ENCODE peak calls at places on chromosomes 1 and 21, in seven cellular contexts. H is NCI-H1092; S is fibroblast of mammary gland; X is GM12891; F is activated CD4-positive, alpha-beta T cell treated with anti-CD3 and anti-CD28 coated beads for 48 hours; P is EH; W is activated naive CD4-positive, alpha-beta T cell treated with anti-CD3 and anti-CD28 coated beads, Interleukin-2, amount 50 U/mL, for 16 hours. G is an unnamed sample.

GRCh38 chr1:110339427-110340206 is 440 bp downstream of the RBM15 start:
- DNase-seq in H (peak; percentile 20), S (peak; percentile 71), X (peak; percentile 18), F (peak; percentile 76), P (peak; percentile 61), W (peak; percentile 64), G (peak; percentile 72)

GRCh38 chr21:42796327-42797062 is 82.8 kb downstream of the WDR4 start:
- DNase-seq in H (no peak), S (no peak), X (no peak), F (no peak), P (no peak), W (no peak), G (no peak)

GRCh38 chr1:100164226-100164625 is 13.8 kb downstream of the LRRC39 start:
- DNase-seq in H (no peak), S (peak; percentile 90), X (no peak), F (no peak), P (peak; percentile 25), W (no peak), G (no peak)

GRCh38 chr1:41447995-41448770 is 36.3 kb downstream of the EDN2 start:
- DNase-seq in H (no peak), S (no peak), X (no peak), F (no peak), P (peak; percentile 59), W (no peak), G (no peak)

GRCh38 chr1:33441088-33441745 is 10.3 kb upstream of the PHC2 start:
- DNase-seq in H (no peak), S (no peak), X (no peak), F (no peak), P (no peak), W (no peak), G (no peak)

GRCh38 chr21:39696620-39697019 is 48.4 kb upstream of the IGSF5 start:
- DNase-seq in H (peak; percentile 55), S (peak; percentile 9), X (no peak), F (no peak), P (no peak), W (no peak), G (no peak)

GRCh38 chr1:30123036-30123535 is 600.3 kb downstream of the MATN1 start:
- DNase-seq in H (no peak), S (no peak), X (no peak), F (no peak), P (no peak), W (no peak), G (no peak)

GRCh38 chr1:213988639-213989070 is 882 bp downstream of the PROX1 start:
- DNase-seq in H (no peak), S (no peak), X (no peak), F (no peak), P (peak; percentile 3), W (no peak), G (no peak)

G was measured in left lobe of liver.